ENCODE peak calls at places on chromosomes 4 and X, in six cellular contexts. One of them, this sample, is unnamed.

GRCh38 chr4:165541773-165542459 is 163.1 kb downstream of the CPE start:
- DNase-seq in suprapubic skin: no peak
- DNase-seq in upper lobe of left lung: no peak
- DNase-seq in K562: no peak
- DNase-seq in HCT116: no peak
- DNase-seq in prostate gland: no peak
- DNase-seq in this sample: no peak

GRCh38 chrX:10769696-10770619 is 149.6 kb upstream of the MID1 start:
- DNase-seq in suprapubic skin: no peak
- DNase-seq in upper lobe of left lung: no peak
- DNase-seq in K562: no peak
- DNase-seq in HCT116: no peak
- DNase-seq in prostate gland: no peak
- DNase-seq in this sample: no peak

GRCh38 chrX:65859299-65859698 is 180.6 kb downstream of the VSIG4 start:
- DNase-seq in suprapubic skin: no peak
- DNase-seq in upper lobe of left lung: no peak
- DNase-seq in K562: no peak
- DNase-seq in HCT116: no peak
- DNase-seq in prostate gland: no peak
- DNase-seq in this sample: no peak

GRCh38 chr4:155889946-155890345 is 13.6 kb upstream of the TDO2 start:
- DNase-seq in suprapubic skin: no peak
- DNase-seq in upper lobe of left lung: no peak
- DNase-seq in K562: no peak
- DNase-seq in HCT116: no peak
- DNase-seq in prostate gland: no peak
- DNase-seq in this sample: no peak

GRCh38 chrX:139936259-139936658 is 3.4 kb upstream of the ATP11C start:
- DNase-seq in suprapubic skin: no peak
- DNase-seq in upper lobe of left lung: no peak
- DNase-seq in K562: peak; percentile 20
- DNase-seq in HCT116: peak; percentile 6
- DNase-seq in prostate gland: no peak
- DNase-seq in this sample: no peak

GRCh38 chr4:10078481-10079233 is 37.9 kb downstream of the WDR1 start:
- DNase-seq in suprapubic skin: no peak
- DNase-seq in upper lobe of left lung: peak; percentile 18
- DNase-seq in K562: no peak
- DNase-seq in HCT116: no peak
- DNase-seq in prostate gland: no peak
- DNase-seq in this sample: no peak

GRCh38 chr4:123398151-123398802 is 1.7 kb downstream of the SPRY1 start:
- DNase-seq in suprapubic skin: no peak
- DNase-seq in upper lobe of left lung: peak; percentile 73
- DNase-seq in K562: peak; percentile 51
- DNase-seq in HCT116: peak; percentile 22
- DNase-seq in prostate gland: peak; percentile 55
- DNase-seq in this sample: no peak

GRCh38 chr4:173360587-173361221 is 10.1 kb upstream of the SAP30 start:
- DNase-seq in suprapubic skin: no peak
- DNase-seq in upper lobe of left lung: no peak
- DNase-seq in K562: no peak
- DNase-seq in HCT116: no peak
- DNase-seq in prostate gland: no peak
- DNase-seq in this sample: no peak

GRCh38 chr4:127251423-127251822 is 381.3 kb upstream of the INTU start:
- DNase-seq in suprapubic skin: no peak
- DNase-seq in upper lobe of left lung: no peak
- DNase-seq in K562: no peak
- DNase-seq in HCT116: no peak
- DNase-seq in prostate gland: no peak
- DNase-seq in this sample: no peak

GRCh38 chrX:85996555-85996954 is 50.8 kb downstream of the CHM start:
- DNase-seq in suprapubic skin: no peak
- DNase-seq in upper lobe of left lung: no peak
- DNase-seq in K562: no peak
- DNase-seq in HCT116: no peak
- DNase-seq in prostate gland: no peak
- DNase-seq in this sample: no peak

GRCh38 chrX:10666102-10666501 is 45.7 kb upstream of the MID1 start:
- DNase-seq in suprapubic skin: no peak
- DNase-seq in upper lobe of left lung: no peak
- DNase-seq in K562: no peak
- DNase-seq in HCT116: no peak
- DNase-seq in prostate gland: no peak
- DNase-seq in this sample: no peak

GRCh38 chrX:9865804-9866471 is 79.7 kb downstream of the SHROOM2 start:
- DNase-seq in suprapubic skin: no peak
- DNase-seq in upper lobe of left lung: no peak
- DNase-seq in K562: no peak
- DNase-seq in HCT116: peak; percentile 87
- DNase-seq in prostate gland: no peak
- DNase-seq in this sample: no peak

GRCh38 chr4:139809207-139810157 is 143.9 kb downstream of the MGST2 start:
- DNase-seq in suprapubic skin: no peak
- DNase-seq in upper lobe of left lung: no peak
- DNase-seq in K562: no peak
- DNase-seq in HCT116: no peak
- DNase-seq in prostate gland: no peak
- DNase-seq in this sample: no peak

GRCh38 chrX:77742788-77743476 is 43.1 kb downstream of the ATRX start:
- DNase-seq in suprapubic skin: no peak
- DNase-seq in upper lobe of left lung: peak; percentile 31
- DNase-seq in K562: no peak
- DNase-seq in HCT116: no peak
- DNase-seq in prostate gland: peak; percentile 3
- DNase-seq in this sample: no peak

GRCh38 chr4:14560577-14560976 is 441.7 kb upstream of the CPEB2 start:
- DNase-seq in suprapubic skin: no peak
- DNase-seq in upper lobe of left lung: no peak
- DNase-seq in K562: no peak
- DNase-seq in HCT116: no peak
- DNase-seq in prostate gland: no peak
- DNase-seq in this sample: no peak

DNA sequence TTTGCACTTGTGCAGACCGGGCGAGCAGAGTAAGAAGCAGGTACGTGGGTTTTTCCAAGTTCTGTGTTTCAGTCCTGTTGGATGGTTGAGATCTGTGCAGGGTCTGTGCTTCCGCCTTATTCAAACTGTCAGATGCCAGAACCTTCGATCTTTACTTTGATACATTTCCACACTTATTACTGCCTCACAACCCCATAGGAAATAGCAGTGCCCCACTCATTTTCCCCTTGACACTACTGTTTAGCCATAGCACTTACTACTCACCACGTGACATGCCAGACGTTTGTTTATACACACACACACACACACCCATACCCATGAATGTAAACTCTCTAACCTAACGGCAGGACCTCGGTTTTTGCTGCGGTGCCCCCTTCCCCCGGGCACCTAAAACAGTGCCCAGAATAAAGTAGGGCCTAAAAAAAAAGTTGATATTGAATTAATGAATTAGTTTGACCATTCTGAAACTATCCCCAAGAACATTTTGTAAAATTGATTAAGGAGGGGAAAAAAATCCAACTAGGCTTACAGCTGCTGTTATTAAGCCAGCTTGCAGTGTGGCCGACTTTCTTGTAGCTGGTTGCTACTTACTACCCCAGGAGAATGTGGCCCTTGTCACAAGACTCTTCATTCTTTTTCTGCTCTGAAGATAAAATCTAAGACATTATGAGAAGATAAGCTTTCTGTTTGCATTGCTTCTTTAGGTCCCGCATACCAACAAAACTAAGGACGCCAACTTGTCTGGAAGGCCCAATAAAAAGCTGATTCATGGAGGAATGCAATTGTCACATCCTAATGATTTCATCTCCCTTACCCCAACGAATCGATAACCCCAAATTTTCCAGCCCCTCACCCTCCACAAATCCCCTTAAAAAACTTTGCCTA is 707 bp upstream of the SEPSECS start:
- DNase-seq in suprapubic skin: no peak
- DNase-seq in upper lobe of left lung: no peak
- DNase-seq in K562: peak; percentile 14
- DNase-seq in HCT116: no peak
- DNase-seq in prostate gland: no peak
- DNase-seq in this sample: no peak
- TF ChIP-seq POLR2A in suprapubic skin: no peak
- TF ChIP-seq POLR2A in upper lobe of left lung: no peak
- TF ChIP-seq POLR2A in K562: peak; percentile 50
- TF ChIP-seq POLR2A in HCT116: peak; percentile 86
- TF ChIP-seq POLR2A in prostate gland: no peak
- TF ChIP-seq POLR2A in this sample: no peak

DNA sequence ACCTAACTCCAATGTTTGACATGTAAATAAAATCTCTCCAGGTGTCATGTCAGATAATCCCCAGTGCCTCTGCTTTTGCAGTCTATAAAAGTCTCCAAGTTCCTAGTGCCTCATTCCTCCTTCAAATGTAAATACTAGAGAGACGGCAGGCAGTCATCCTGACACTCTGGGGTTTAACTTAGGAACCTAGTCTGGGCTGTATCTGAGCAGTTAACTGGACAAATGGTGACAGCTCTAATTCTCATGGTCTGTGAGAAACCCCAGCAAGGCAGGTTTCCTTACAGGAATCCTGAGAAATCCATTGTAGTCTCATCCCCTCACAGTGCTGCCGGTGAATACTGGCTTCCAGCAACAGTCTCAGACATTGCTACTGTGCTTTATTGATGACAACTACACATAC is 246.9 kb downstream of the SNCA start:
- DNase-seq in suprapubic skin: no peak
- DNase-seq in upper lobe of left lung: no peak
- DNase-seq in K562: no peak
- DNase-seq in HCT116: no peak
- DNase-seq in prostate gland: no peak
- DNase-seq in this sample: no peak
- TF ChIP-seq POLR2AphosphoS5 in suprapubic skin: no peak
- TF ChIP-seq POLR2AphosphoS5 in upper lobe of left lung: no peak
- TF ChIP-seq POLR2AphosphoS5 in K562: no peak
- TF ChIP-seq POLR2AphosphoS5 in HCT116: no peak
- TF ChIP-seq POLR2AphosphoS5 in prostate gland: no peak
- TF ChIP-seq POLR2AphosphoS5 in this sample: no peak

DNA sequence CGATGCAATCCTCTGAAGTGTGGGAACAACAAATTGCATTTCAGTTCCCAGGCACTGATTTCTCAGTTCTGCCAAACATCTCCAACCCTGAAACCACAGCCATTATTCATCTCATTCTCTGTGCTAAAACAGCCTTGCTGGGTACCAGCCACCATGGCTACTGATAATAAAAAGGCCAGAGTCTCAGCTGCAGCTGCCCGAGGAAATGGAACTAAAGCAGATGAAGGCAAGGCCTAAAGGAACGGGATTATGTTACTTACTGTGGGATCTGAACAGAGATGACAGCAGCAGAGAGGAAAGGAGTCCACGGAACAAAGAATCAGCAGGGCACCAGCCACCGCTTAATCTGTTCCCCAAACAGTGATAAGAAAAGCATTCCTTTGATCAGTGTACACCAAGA is 155.7 kb downstream of the PAPSS1 start:
- DNase-seq in suprapubic skin: no peak
- DNase-seq in upper lobe of left lung: no peak
- DNase-seq in K562: no peak
- DNase-seq in HCT116: no peak
- DNase-seq in prostate gland: no peak
- DNase-seq in this sample: no peak
- H3K27me3 ChIP-seq in suprapubic skin: no peaks in the 10 kb centered on the region
- H3K27me3 ChIP-seq in upper lobe of left lung: no peaks in the 10 kb centered on the region
- H3K27me3 ChIP-seq in K562: no peaks in the 10 kb centered on the region
- H3K27me3 ChIP-seq in HCT116: no peaks in the 10 kb centered on the region
- H3K27me3 ChIP-seq in prostate gland: no peaks in the 10 kb centered on the region
- H3K27me3 ChIP-seq in this sample: no peaks in the 10 kb centered on the region

DNA sequence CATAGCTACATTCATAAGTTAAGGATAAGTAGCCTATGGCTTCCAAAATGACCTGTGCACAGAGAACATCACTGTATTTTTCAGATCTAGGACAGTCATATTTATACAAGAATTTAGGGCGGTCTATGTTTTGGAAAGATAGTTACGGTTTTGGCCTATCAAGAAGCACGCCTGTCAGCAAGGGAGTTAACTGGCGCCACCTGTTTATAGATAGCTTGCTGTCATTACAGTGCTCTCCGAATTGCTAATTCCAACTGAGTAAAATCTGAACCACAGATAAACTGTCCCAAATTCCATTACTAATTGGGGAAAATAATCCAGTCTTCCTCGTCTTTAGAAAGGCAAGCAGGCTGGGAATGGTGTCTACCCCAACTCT is 641 bp downstream of the ABCB7 start:
- DNase-seq in suprapubic skin: no peak
- DNase-seq in upper lobe of left lung: no peak
- DNase-seq in K562: peak; percentile 51
- DNase-seq in HCT116: no peak
- DNase-seq in prostate gland: no peak
- DNase-seq in this sample: no peak
- TF ChIP-seq POLR2A in suprapubic skin: no peak
- TF ChIP-seq POLR2A in upper lobe of left lung: no peak
- TF ChIP-seq POLR2A in K562: no peak
- TF ChIP-seq POLR2A in HCT116: no peak
- TF ChIP-seq POLR2A in prostate gland: no peak
- TF ChIP-seq POLR2A in this sample: no peak

GRCh38 chrX:44342866-44343265 is 606 bp downstream of the EFHC2 start:
- DNase-seq in suprapubic skin: no peak
- DNase-seq in upper lobe of left lung: no peak
- DNase-seq in K562: no peak
- DNase-seq in HCT116: no peak
- DNase-seq in prostate gland: no peak
- DNase-seq in this sample: no peak
- TF ChIP-seq POLR2AphosphoS5 in suprapubic skin: no peak
- TF ChIP-seq POLR2AphosphoS5 in upper lobe of left lung: no peak
- TF ChIP-seq POLR2AphosphoS5 in K562: no peak
- TF ChIP-seq POLR2AphosphoS5 in HCT116: no peak
- TF ChIP-seq POLR2AphosphoS5 in prostate gland: no peak
- TF ChIP-seq POLR2AphosphoS5 in this sample: no peak

GRCh38 chr4:182885022-182885737 is 32.0 kb downstream of the DCTD start:
- DNase-seq in suprapubic skin: no peak
- DNase-seq in upper lobe of left lung: no peak
- DNase-seq in K562: no peak
- DNase-seq in HCT116: no peak
- DNase-seq in prostate gland: no peak
- DNase-seq in this sample: no peak

GRCh38 chr4:182881928-182882327 is 35.3 kb downstream of the DCTD start:
- DNase-seq in suprapubic skin: no peak
- DNase-seq in upper lobe of left lung: no peak
- DNase-seq in K562: no peak
- DNase-seq in HCT116: no peak
- DNase-seq in prostate gland: no peak
- DNase-seq in this sample: no peak

GRCh38 chr4:182885738-182886077 is 31.5 kb downstream of the DCTD start:
- DNase-seq in suprapubic skin: no peak
- DNase-seq in upper lobe of left lung: no peak
- DNase-seq in K562: no peak
- DNase-seq in HCT116: no peak
- DNase-seq in prostate gland: no peak
- DNase-seq in this sample: no peak

GRCh38 chr4:182884046-182884445 is 33.1 kb downstream of the DCTD start:
- DNase-seq in suprapubic skin: no peak
- DNase-seq in upper lobe of left lung: no peak
- DNase-seq in K562: no peak
- DNase-seq in HCT116: no peak
- DNase-seq in prostate gland: no peak
- DNase-seq in this sample: no peak

DNA sequence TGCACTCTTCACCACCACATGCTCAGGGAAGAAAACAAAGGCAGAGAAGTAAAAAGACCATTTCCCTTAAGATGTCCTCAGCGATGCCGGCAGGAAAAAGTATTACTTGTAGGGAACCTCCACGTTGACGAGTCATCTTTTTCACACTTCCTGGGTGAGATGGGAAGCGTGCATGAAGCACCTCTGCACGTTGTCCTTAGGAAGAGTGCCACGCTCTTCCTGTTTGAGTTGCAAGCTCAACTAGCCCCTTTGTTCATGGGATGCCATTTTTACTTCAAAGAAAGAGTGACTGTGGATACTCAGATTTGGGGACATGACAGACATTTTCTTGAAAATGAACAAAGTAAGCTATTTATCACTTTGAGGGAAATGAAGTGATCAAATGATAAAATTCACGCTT is 33.8 kb downstream of the DCTD start:
- DNase-seq in suprapubic skin: no peak
- DNase-seq in upper lobe of left lung: no peak
- DNase-seq in K562: no peak
- DNase-seq in HCT116: no peak
- DNase-seq in prostate gland: no peak
- DNase-seq in this sample: no peak
- H3K27me3 ChIP-seq in suprapubic skin: no peaks in the 10 kb centered on the region
- H3K27me3 ChIP-seq in upper lobe of left lung: no peaks in the 10 kb centered on the region
- H3K27me3 ChIP-seq in K562: no peaks in the 10 kb centered on the region
- H3K27me3 ChIP-seq in HCT116: no peaks in the 10 kb centered on the region
- H3K27me3 ChIP-seq in prostate gland: no peaks in the 10 kb centered on the region
- H3K27me3 ChIP-seq in this sample: no peaks in the 10 kb centered on the region

This sample was measured in vagina.